ENCODE peak calls at places on chromosomes 11 and 22, in seven cellular contexts. P, M, Y, S, A, X and H are unnamed samples.

GRCh38 chr11:123111465-123111864 is 49.5 kb upstream of the HSPA8 start:
- DNase-seq in A (no peak), P (no peak), S (peak; percentile 46), Y (no peak), X (peak; percentile 69), M (no peak), H (peak; percentile 42)

GRCh38 chr11:69370984-69371709 is 77.2 kb downstream of the MYEOV start:
- DNase-seq in S (no peak), X (no peak), A (peak; percentile 7), Y (no peak), P (peak; percentile 25), M (no peak), H (no peak)

GRCh38 chr22:41833369-41834004 is 582 bp downstream of the SREBF2 start:
- DNase-seq in S (no peak), A (peak; percentile 54), X (peak; percentile 22), P (peak; percentile 48), Y (peak; percentile 76), M (no peak), H (peak; percentile 25)

GRCh38 chr22:36356708-36357694 is 30.8 kb downstream of the MYH9 start:
- DNase-seq in A (no peak), X (no peak), Y (no peak), S (no peak), P (no peak), M (no peak), H (no peak)

GRCh38 chr11:24516658-24517057 is 19.8 kb downstream of the LUZP2 start:
- DNase-seq in S (no peak), X (no peak), M (no peak), Y (no peak), A (no peak), P (no peak), H (no peak)

GRCh38 chr11:75813622-75814039 is 1.4 kb upstream of the UVRAG start:
- DNase-seq in M (no peak), A (no peak), Y (no peak), P (no peak), X (no peak), S (peak; percentile 23), H (no peak)

GRCh38 chr11:131099013-131099412 is 182.7 kb upstream of the SNX19 start:
- DNase-seq in A (no peak), S (peak; percentile 50), M (no peak), X (no peak), P (no peak), Y (no peak), H (peak; percentile 72)

GRCh38 chr22:36808611-36809344 is 8.1 kb downstream of the PVALB start:
- DNase-seq in S (no peak), X (no peak), M (no peak), A (no peak), P (no peak), Y (no peak), H (no peak)

GRCh38 chr11:114031599-114032320 is 27.8 kb upstream of the ZBTB16 start:
- DNase-seq in S (no peak), A (no peak), X (no peak), M (no peak), P (no peak), Y (no peak), H (no peak)

GRCh38 chr11:123509737-123510578 is 79.9 kb downstream of the GRAMD1B start:
- DNase-seq in A (no peak), P (no peak), M (no peak), X (peak; percentile 81), Y (no peak), S (peak; percentile 85), H (peak; percentile 55)

GRCh38 chr11:128428876-128429416 is 158.4 kb downstream of the ETS1 start:
- DNase-seq in S (no peak), P (no peak), M (no peak), Y (no peak), A (no peak), X (no peak), H (no peak)

GRCh38 chr11:13289081-13289480 is 11.5 kb downstream of the BMAL1 start:
- DNase-seq in S (peak; percentile 25), P (no peak), X (peak; percentile 62), Y (no peak), A (no peak), M (no peak), H (no peak)

GRCh38 chr22:39518124-39518786 is 2.1 kb upstream of the ATF4 start:
- DNase-seq in M (no peak), X (peak; percentile 64), A (no peak), S (no peak), Y (peak; percentile 9), P (no peak), H (no peak)

GRCh38 chr11:8640305-8640932 is 42.0 kb downstream of the TRIM66 start:
- DNase-seq in P (no peak), A (no peak), Y (no peak), S (no peak), X (no peak), M (no peak), H (no peak)

GRCh38 chr11:20036625-20037335 is 123.5 kb downstream of the DBX1 start:
- DNase-seq in A (no peak), Y (no peak), X (no peak), S (no peak), M (no peak), P (no peak), H (no peak)

GRCh38 chr11:8098879-8099278 is 17.9 kb downstream of the TUB start:
- DNase-seq in P (peak; percentile 21), Y (no peak), A (no peak), M (no peak), S (no peak), X (no peak), H (peak; percentile 34)

GRCh38 chr11:134664863-134665535 is 253.0 kb upstream of the B3GAT1 start:
- DNase-seq in S (no peak), X (no peak), A (no peak), M (no peak), P (peak; percentile 20), Y (no peak), H (no peak)
- TF ChIP-seq CTCF in S (no peak), X (no peak), A (no peak), M (no peak), P (no peak), Y (no peak), H (no peak)

DNA sequence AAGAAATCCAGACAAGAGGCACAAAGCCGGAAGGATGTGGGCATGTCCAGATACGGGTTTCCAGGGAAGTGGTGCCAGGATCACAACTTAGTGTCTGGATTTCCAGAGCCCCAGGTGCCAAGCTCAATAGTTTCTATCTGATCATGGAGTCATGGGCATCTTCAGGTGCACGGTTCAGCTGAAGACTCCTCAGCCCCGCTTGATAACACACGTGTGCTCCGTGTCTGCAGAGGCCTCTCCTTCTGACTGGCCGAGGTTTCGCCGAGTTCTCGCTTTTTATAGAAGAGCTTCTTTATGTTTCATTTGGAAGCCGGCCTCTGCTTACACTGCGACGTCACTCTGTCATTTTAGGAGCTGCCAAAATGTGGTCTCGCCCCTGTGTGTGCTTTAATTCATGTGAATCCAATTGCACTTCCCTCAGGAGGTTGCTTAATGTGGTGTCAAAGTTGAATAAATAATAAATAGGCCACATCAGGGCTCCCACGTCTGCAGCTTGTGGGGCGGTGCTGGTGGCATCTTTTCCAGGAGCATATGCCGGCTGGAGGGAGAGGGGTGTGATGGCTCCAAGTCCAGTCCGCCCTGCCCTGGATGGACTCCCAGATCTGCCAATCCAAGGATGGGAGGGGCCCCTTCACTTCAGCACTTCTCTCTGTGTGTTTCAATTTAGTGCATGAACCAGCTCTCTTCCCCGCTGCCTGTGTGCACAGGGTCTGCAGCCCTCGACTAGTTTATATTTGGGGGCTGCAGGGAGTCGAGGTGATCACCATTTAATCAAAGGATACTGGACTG is 1410.8 kb downstream of the TBC1D22A start:
- DNase-seq in X (no peak), M (no peak), Y (no peak), A (no peak), P (peak; percentile 19), S (no peak), H (no peak)
- H3K4me3 ChIP-seq in X (no peak overlapping the region), M (no peak overlapping the region), Y (no peak overlapping the region), A (no peak overlapping the region), P (no peak overlapping the region), S (no peak overlapping the region), H (no peak overlapping the region)

DNA sequence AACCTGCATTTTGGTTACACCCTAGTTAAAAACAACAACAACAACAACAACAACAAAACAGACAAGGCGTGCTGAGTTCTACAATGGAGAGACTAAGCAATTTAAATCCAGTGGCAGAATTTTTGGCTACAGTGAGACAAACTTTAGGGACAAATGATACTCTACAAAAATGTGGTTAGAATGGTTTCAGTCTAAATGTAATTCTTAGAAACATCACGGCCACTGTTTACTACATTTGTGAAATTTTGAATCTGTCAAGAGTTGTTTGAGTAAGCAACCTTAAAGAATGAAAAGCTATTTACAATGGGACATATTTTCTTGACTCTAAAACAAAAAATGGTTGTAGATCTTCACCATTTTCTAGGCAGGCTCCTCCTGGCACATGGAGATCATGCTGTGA is 259.4 kb downstream of the SWAP70 start:
- DNase-seq in P (no peak), Y (no peak), A (no peak), S (no peak), X (no peak), M (no peak), H (no peak)
- TF ChIP-seq CTCF in P (no peak), Y (no peak), A (no peak), S (no peak), X (no peak), M (no peak), H (no peak)

GRCh38 chr11:14904745-14905103 is 12.7 kb upstream of the CYP2R1 start:
- DNase-seq in S (peak; percentile 26), A (peak; percentile 78), X (peak; percentile 74), M (peak; percentile 2), P (peak; percentile 78), Y (peak; percentile 89), H (peak; percentile 63)
- H3K4me3 ChIP-seq in S (peak overlapping the region; percentile 69), A (peak overlapping the region; percentile 61), X (peak overlapping the region; percentile 59), M (peak overlapping the region; percentile 35), P (peak overlapping the region; percentile 56), Y (peak overlapping the region; percentile 53), H (peak overlapping the region; percentile 53)

DNA sequence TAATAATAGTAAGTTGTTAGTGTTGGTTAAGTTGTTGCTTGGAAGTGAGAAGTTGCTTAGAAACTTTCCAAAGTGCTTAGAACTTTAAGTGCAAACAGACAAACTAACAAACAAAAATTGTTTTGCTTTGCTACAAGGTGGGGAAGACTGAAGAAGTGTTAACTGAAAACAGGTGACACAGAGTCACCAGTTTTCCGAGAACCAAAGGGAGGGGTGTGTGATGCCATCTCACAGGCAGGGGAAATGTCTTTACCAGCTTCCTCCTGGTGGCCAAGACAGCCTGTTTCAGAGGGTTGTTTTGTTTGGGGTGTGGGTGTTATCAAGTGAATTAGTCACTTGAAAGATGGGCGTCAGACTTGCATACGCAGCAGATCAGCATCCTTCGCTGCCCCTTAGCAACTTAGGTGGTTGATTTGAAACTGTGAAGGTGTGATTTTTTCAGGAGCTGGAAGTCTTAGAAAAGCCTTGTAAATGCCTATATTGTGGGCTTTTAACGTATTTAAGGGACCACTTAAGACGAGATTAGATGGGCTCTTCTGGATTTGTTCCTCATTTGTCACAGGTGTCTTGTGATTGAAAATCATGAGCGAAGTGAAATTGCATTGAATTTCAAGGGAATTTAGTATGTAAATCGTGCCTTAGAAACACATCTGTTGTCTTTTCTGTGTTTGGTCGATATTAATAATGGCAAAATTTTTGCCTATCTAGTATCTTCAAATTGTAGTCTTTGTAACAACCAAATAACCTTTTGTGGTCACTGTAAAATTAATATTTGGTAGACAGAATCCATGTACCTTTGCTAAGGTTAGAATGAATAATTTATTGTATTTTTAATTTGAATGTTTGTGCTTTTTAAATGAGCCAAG is 2.7 kb downstream of the NEAT1 start:
- DNase-seq in P (peak; percentile 60), Y (peak; percentile 56), X (peak; percentile 87), A (no peak), M (no peak), S (peak; percentile 76), H (peak; percentile 82)
- TF ChIP-seq CTCF in P (peak; percentile 6), Y (peak; percentile 21), X (peak; percentile 22), A (peak; percentile 6), M (no peak), S (peak; percentile 11), H (peak; percentile 7)

GRCh38 chr11:119742263-119742861 is 13.4 kb upstream of the NECTIN1 start:
- DNase-seq in A (no peak), M (no peak), S (no peak), Y (peak; percentile 48), X (peak; percentile 22), P (no peak), H (no peak)
- H3K4me3 ChIP-seq in A (no peak overlapping the region), M (no peak overlapping the region), S (peak overlapping the region; percentile 7), Y (no peak overlapping the region), X (peak overlapping the region; percentile 25), P (peak overlapping the region; percentile 28), H (no peak overlapping the region)